ENCODE peak calls at places on chromosomes 13 and 19, in nine cellular contexts. A is thoracic aorta, B is iPS DF 6.9, L is heart right ventricle, D is breast epithelium, C is tibial nerve, O is adrenal gland, R is A549, F is fibroblast of lung. M is an unnamed sample.

GRCh38 chr13:21583496-21583895 is 20.5 kb downstream of the MICU2 start:
- DNase-seq in A (no peak), B (peak; percentile 22), L (no peak), D (no peak), C (no peak), O (no peak), R (no peak), F (peak; percentile 54), M (no peak)

GRCh38 chr19:52735734-52736133 is 890 bp upstream of the ZNF611 start:
- DNase-seq in A (no peak), B (peak; percentile 74), L (peak; percentile 76), D (peak; percentile 67), C (peak; percentile 44), O (peak; percentile 46), R (no peak), F (no peak), M (peak; percentile 50)

GRCh38 chr13:37656247-37656940 is 57.8 kb upstream of the POSTN start:
- DNase-seq in A (no peak), B (no peak), L (no peak), D (no peak), C (no peak), O (no peak), R (peak; percentile 78), F (peak; percentile 96), M (no peak)

GRCh38 chr19:34555447-34555846 is 73.9 kb downstream of the WTIP start:
- DNase-seq in A (no peak), B (no peak), L (no peak), D (no peak), C (no peak), O (no peak), R (peak; percentile 64), F (peak; percentile 1), M (no peak)

GRCh38 chr13:28560612-28561011 is 65.7 kb upstream of the FLT1 start:
- DNase-seq in A (no peak), B (no peak), L (no peak), D (no peak), C (no peak), O (no peak), R (no peak), F (no peak), M (no peak)

GRCh38 chr13:27171830-27172494 is 351 bp upstream of the USP12 start:
- DNase-seq in A (peak; percentile 50), B (peak; percentile 71), L (peak; percentile 95), D (peak; percentile 87), C (peak; percentile 70), O (peak; percentile 92), R (peak; percentile 85), F (peak; percentile 91), M (peak; percentile 97)

GRCh38 chr19:4763021-4763420 is 28.5 kb upstream of the FEM1A start:
- DNase-seq in A (no peak), B (no peak), L (no peak), D (no peak), C (no peak), O (no peak), R (no peak), F (no peak), M (no peak)

GRCh38 chr19:55094456-55095259 is 19.0 kb downstream of the EPS8L1 start:
- DNase-seq in A (no peak), B (no peak), L (no peak), D (no peak), C (no peak), O (peak; percentile 12), R (no peak), F (no peak), M (peak; percentile 65)

GRCh38 chr13:99985886-99986527 is 4.4 kb downstream of the ZIC2 start:
- DNase-seq in A (no peak), B (no peak), L (no peak), D (no peak), C (no peak), O (no peak), R (no peak), F (no peak), M (no peak)

GRCh38 chr19:6648141-6648715 is 21.7 kb downstream of the TNFSF14 start:
- DNase-seq in A (no peak), B (no peak), L (no peak), D (no peak), C (no peak), O (no peak), R (no peak), F (no peak), M (no peak)

GRCh38 chr19:39398297-39398864 is 7.2 kb downstream of the MED29 start:
- DNase-seq in A (no peak), B (no peak), L (peak; percentile 69), D (no peak), C (peak; percentile 72), O (peak; percentile 82), R (peak; percentile 92), F (peak; percentile 95), M (no peak)

GRCh38 chr19:899363-900301 is 6.3 kb downstream of the RNU6-9 start:
- DNase-seq in A (no peak), B (no peak), L (no peak), D (no peak), C (no peak), O (no peak), R (no peak), F (no peak), M (no peak)

GRCh38 chr13:48896312-48896711 is 79.4 kb upstream of the FNDC3A start:
- DNase-seq in A (no peak), B (no peak), L (no peak), D (no peak), C (no peak), O (no peak), R (peak; percentile 4), F (peak; percentile 73), M (no peak)

GRCh38 chr13:93345061-93345460 is 118.5 kb downstream of the GPC6 start:
- DNase-seq in A (no peak), B (no peak), L (no peak), D (no peak), C (no peak), O (no peak), R (no peak), F (no peak), M (no peak)

GRCh38 chr19:33453207-33453736 is 68.3 kb downstream of the PEPD start:
- DNase-seq in A (no peak), B (no peak), L (no peak), D (no peak), C (no peak), O (no peak), R (no peak), F (no peak), M (no peak)

GRCh38 chr19:32976223-32976805 is 4.3 kb downstream of the FAAP24 start:
- DNase-seq in A (no peak), B (peak; percentile 54), L (peak; percentile 69), D (peak; percentile 79), C (peak; percentile 84), O (peak; percentile 54), R (peak; percentile 89), F (peak; percentile 74), M (no peak)

GRCh38 chr19:16381756-16382401 is 57.3 kb downstream of the KLF2 start:
- DNase-seq in A (peak; percentile 90), B (no peak), L (peak; percentile 83), D (no peak), C (peak; percentile 89), O (peak; percentile 54), R (no peak), F (peak; percentile 57), M (no peak)

GRCh38 chr13:25775986-25776385 is 275.8 kb downstream of the SHISA2 start:
- DNase-seq in A (no peak), B (no peak), L (no peak), D (no peak), C (no peak), O (no peak), R (no peak), F (no peak), M (no peak)

GRCh38 chr19:47526798-47527197 is 11.9 kb upstream of the NAPA start:
- DNase-seq in A (no peak), B (no peak), L (no peak), D (no peak), C (no peak), O (no peak), R (no peak), F (no peak), M (no peak)

DNA sequence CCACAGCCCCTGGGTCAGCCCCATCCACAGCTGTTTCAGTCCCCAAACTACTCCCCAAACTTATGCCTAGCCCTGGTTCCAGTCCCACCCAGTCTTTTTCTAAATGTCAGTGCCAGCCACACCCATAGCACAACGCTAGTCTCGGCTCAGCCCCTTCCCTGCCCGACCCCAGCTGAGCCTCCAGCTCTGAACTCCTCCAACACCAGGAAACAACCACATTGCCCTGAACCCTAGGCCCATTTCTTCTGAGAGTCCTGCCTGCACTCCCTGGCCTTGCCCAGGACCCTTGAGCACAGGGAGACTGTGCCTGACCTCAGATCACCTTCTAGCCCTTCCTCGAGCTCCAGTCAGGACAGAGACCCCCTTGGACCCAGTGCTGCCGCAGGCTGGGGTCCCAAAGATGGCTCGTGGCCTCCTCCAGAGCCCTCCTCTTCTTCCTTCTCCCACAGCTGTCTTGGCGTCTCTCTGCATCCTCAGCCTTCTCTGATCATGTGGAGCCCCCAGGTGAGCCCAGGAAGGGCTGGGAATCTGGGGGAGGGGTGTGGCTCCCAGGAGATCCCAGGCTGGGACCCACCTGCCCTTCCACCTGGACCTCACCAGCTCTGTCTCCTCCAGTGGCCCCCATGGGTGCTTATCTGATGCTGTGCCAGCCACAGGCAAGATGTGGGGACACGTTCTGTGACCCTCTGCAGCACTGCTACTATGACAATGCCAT is 33.0 kb upstream of the IGFL1 start:
- DNase-seq in A (no peak), B (no peak), L (no peak), D (no peak), C (no peak), O (no peak), R (no peak), F (no peak), M (no peak)
- H3K4me3 ChIP-seq in A (no peak overlapping the region), B (no peak overlapping the region), L (no peak overlapping the region), D (no peak overlapping the region), C (no peak overlapping the region), O (no peak overlapping the region), R (no peak overlapping the region), F (no peak overlapping the region), M (no peak overlapping the region)

DNA sequence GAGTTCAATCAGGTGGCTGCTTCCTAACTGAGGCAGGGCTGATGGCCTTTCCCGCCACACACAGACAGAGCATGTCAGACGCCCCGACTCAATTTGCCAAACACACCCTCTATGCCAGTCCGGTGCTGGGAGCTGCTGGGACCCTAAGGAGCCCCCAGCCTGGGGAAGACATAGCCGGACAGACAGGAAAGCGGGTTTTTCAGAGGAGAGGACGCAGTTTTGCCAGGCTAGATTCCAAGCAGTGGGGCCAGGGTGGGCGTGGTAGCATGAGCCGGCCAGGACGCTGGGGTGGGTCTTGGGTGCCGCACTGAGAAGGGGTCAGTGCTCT is 19.8 kb downstream of the MAST3 start:
- DNase-seq in A (no peak), B (no peak), L (no peak), D (no peak), C (no peak), O (no peak), R (no peak), F (no peak), M (no peak)
- H3K27ac ChIP-seq in A (no peak overlapping the region), B (no peak overlapping the region), L (no peak overlapping the region), D (peak overlapping the region; percentile 67), C (no peak overlapping the region), O (peak overlapping the region; percentile 64), R (peak overlapping the region; percentile 84), F (peak overlapping the region; percentile 43), M (no peak overlapping the region)

GRCh38 chr19:41408256-41408655 is 10.6 kb downstream of the BCKDHA start:
- DNase-seq in A (no peak), B (no peak), L (no peak), D (no peak), C (no peak), O (no peak), R (no peak), F (no peak), M (no peak)
- H3K4me1 ChIP-seq in A (peaks cover 24% of the 10 kb centered on the region), B (no peaks in the 10 kb centered on the region), L (peaks cover 65% of the 10 kb centered on the region), D (peaks cover 11% of the 10 kb centered on the region), C (peaks cover 9% of the 10 kb centered on the region), O (peaks cover 26% of the 10 kb centered on the region), R (peaks cover 12% of the 10 kb centered on the region), F (no peaks in the 10 kb centered on the region), M (peaks cover 6% of the 10 kb centered on the region)

GRCh38 chr13:87678353-87678752 is 7.2 kb downstream of the SLITRK5 start:
- DNase-seq in A (no peak), B (no peak), L (no peak), D (no peak), C (no peak), O (no peak), R (no peak), F (no peak), M (no peak)
- H3K4me3 ChIP-seq in A (peak overlapping the region; percentile 72), B (peak overlapping the region; percentile 25), L (peak overlapping the region; percentile 54), D (peak overlapping the region; percentile 70), C (peak overlapping the region; percentile 29), O (no peak overlapping the region), R (peak overlapping the region; percentile 57), F (peak overlapping the region; percentile 46), M (peak overlapping the region; percentile 37)